ENCODE peak calls at places on chromosomes 2 and 18, in ten cellular contexts. V is activated T-helper 9 cell treated with anti-CD3 and anti-CD28 coated beads, Interleukin-2, amount 50 U/mL, for 16 hours; H is cardiac muscle cell; I is WTC11; Q is cardiac fibroblast; D is ovary; W is activated gamma-delta T cell; X is activated effector memory CD4-positive, alpha-beta T cell treated with anti-CD3 and anti-CD28 coated beads, Interleukin-2, amount 50 U/mL, for 16 hours; M is D341Med; F is stimulated activated CD4-positive, alpha-beta T cell treated with anti-CD3 and anti-CD28 coated beads, Interleukin-1b, Interleukin-23, amount 100 ng/mL, for 1 hour. B is an unnamed sample.

GRCh38 chr18:49494660-49495059 is 7.6 kb upstream of the C18orf32 start:
- DNase-seq in V (no peak), H (peak), I (no peak), Q (no peak), D (no peak), W (no peak), X (no peak), M (no peak), F (no peak), B (no peak)

GRCh38 chr2:25664531-25665307 is 8.7 kb downstream of the DTNB start:
- DNase-seq in V (no peak), H (peak), I (peak), Q (peak), D (peak), W (no peak), X (no peak), M (peak), F (no peak), B (no peak)

GRCh38 chr2:235026137-235026536 is 74.3 kb downstream of the SH3BP4 start:
- DNase-seq in V (no peak), H (peak), I (no peak), Q (peak), D (no peak), W (no peak), X (no peak), M (no peak), F (no peak), B (no peak)

GRCh38 chr18:42893991-42894390 is 221.5 kb downstream of the RIT2 start:
- DNase-seq in V (no peak), H (no peak), I (no peak), Q (no peak), D (no peak), W (no peak), X (no peak), M (no peak), F (no peak), B (no peak)

GRCh38 chr2:166764216-166764615 is 124.1 kb upstream of the XIRP2 start:
- DNase-seq in V (no peak), H (no peak), I (no peak), Q (no peak), D (no peak), W (no peak), X (no peak), M (no peak), F (no peak), B (no peak)

GRCh38 chr2:130756041-130756720 is 841 bp downstream of the AMER3 start:
- DNase-seq in V (no peak), H (peak), I (peak), Q (no peak), D (no peak), W (no peak), X (no peak), M (peak), F (no peak), B (peak)

GRCh38 chr18:55500316-55501086 is 87.5 kb downstream of the TCF4 start:
- DNase-seq in V (no peak), H (peak), I (no peak), Q (peak), D (no peak), W (no peak), X (no peak), M (no peak), F (no peak), B (no peak)

GRCh38 chr2:58427572-58428285 is 186.6 kb upstream of the FANCL start:
- DNase-seq in V (no peak), H (peak), I (peak), Q (peak), D (peak), W (no peak), X (no peak), M (peak), F (no peak), B (no peak)

GRCh38 chr2:28610583-28611201 is 114.8 kb downstream of the PLB1 start:
- DNase-seq in V (peak), H (peak), I (no peak), Q (peak), D (no peak), W (no peak), X (peak), M (no peak), F (no peak), B (no peak)

GRCh38 chr2:226904592-226904991 is 68.7 kb downstream of the RHBDD1 start:
- DNase-seq in V (no peak), H (no peak), I (no peak), Q (no peak), D (no peak), W (no peak), X (no peak), M (no peak), F (no peak), B (no peak)

GRCh38 chr2:67446504-67446911 is 49.4 kb downstream of the ETAA1 start:
- DNase-seq in V (no peak), H (peak), I (no peak), Q (peak), D (no peak), W (no peak), X (no peak), M (no peak), F (no peak), B (no peak)

GRCh38 chr2:17191223-17191622 is 327.0 kb downstream of the RAD51AP2 start:
- DNase-seq in V (no peak), H (no peak), I (no peak), Q (no peak), D (no peak), W (no peak), X (no peak), M (no peak), F (no peak), B (no peak)

GRCh38 chr2:30361751-30362394 is 85.2 kb upstream of the LCLAT1 start:
- DNase-seq in V (no peak), H (no peak), I (no peak), Q (no peak), D (no peak), W (no peak), X (no peak), M (no peak), F (no peak), B (no peak)

GRCh38 chr2:25076749-25077148 is 34.9 kb downstream of the EFR3B start:
- DNase-seq in V (no peak), H (no peak), I (no peak), Q (no peak), D (no peak), W (no peak), X (no peak), M (no peak), F (no peak), B (no peak)

GRCh38 chr18:70372450-70373061 is 83.7 kb downstream of the SOCS6 start:
- DNase-seq in V (no peak), H (no peak), I (no peak), Q (no peak), D (no peak), W (no peak), X (no peak), M (no peak), F (no peak), B (no peak)

GRCh38 chr18:9417081-9417841 is 58.1 kb upstream of the RALBP1 start:
- DNase-seq in V (no peak), H (peak), I (no peak), Q (peak), D (no peak), W (no peak), X (no peak), M (no peak), F (no peak), B (no peak)

GRCh38 chr2:15449542-15450236 is 111.4 kb downstream of the NBAS start:
- DNase-seq in V (no peak), H (peak), I (no peak), Q (peak), D (no peak), W (no peak), X (no peak), M (no peak), F (no peak), B (no peak)

GRCh38 chr2:232435375-232435648 is 20.6 kb upstream of the ALPI start:
- DNase-seq in V (no peak), H (no peak), I (no peak), Q (no peak), D (no peak), W (no peak), X (no peak), M (peak), F (no peak), B (no peak)

GRCh38 chr2:231933916-231934401 is 7.8 kb upstream of the NPPC start:
- DNase-seq in V (no peak), H (peak), I (no peak), Q (peak), D (no peak), W (no peak), X (no peak), M (peak), F (no peak), B (no peak)

GRCh38 chr2:74911061-74911460 is 47.4 kb upstream of the POLE4 start:
- DNase-seq in V (no peak), H (no peak), I (no peak), Q (no peak), D (no peak), W (no peak), X (no peak), M (no peak), F (no peak), B (no peak)

GRCh38 chr2:119230630-119231185 is 7.1 kb downstream of the STEAP3 start:
- DNase-seq in V (no peak), H (peak), I (no peak), Q (peak), D (no peak), W (no peak), X (no peak), M (no peak), F (no peak), B (no peak)

GRCh38 chr18:47917923-47918610 is 12.4 kb downstream of the SMAD2 start:
- DNase-seq in V (no peak), H (no peak), I (peak), Q (no peak), D (no peak), W (no peak), X (no peak), M (no peak), F (no peak), B (no peak)

B was measured in cardiac septum.